ENCODE peak calls at places on chromosomes 2 and 18, in eight cellular contexts. One of them, this sample, is unnamed.

GRCh38 chr2:23604731-23605130 is 219.8 kb downstream of the KLHL29 start:
- DNase-seq in breast epithelium: no peak
- DNase-seq in endodermal cell: no peak
- DNase-seq in GM23248: no peak
- DNase-seq in lower lobe of right lung: peak; percentile 19
- DNase-seq in left ventricle myocardium inferior: no peak
- DNase-seq in small intestine: no peak
- DNase-seq in cardiac muscle cell: no peak
- DNase-seq in this sample: no peak

GRCh38 chr2:30527411-30527810 is 80.4 kb downstream of the LCLAT1 start:
- DNase-seq in breast epithelium: no peak
- DNase-seq in endodermal cell: no peak
- DNase-seq in GM23248: peak; percentile 37
- DNase-seq in lower lobe of right lung: no peak
- DNase-seq in left ventricle myocardium inferior: no peak
- DNase-seq in small intestine: no peak
- DNase-seq in cardiac muscle cell: no peak
- DNase-seq in this sample: no peak

GRCh38 chr18:31741096-31741735 is 19.5 kb downstream of the SLC25A52 start:
- DNase-seq in breast epithelium: no peak
- DNase-seq in endodermal cell: peak; percentile 82
- DNase-seq in GM23248: peak; percentile 33
- DNase-seq in lower lobe of right lung: no peak
- DNase-seq in left ventricle myocardium inferior: no peak
- DNase-seq in small intestine: peak; percentile 44
- DNase-seq in cardiac muscle cell: peak; percentile 61
- DNase-seq in this sample: peak; percentile 75

GRCh38 chr2:171723724-171724683 is 36.7 kb downstream of the DYNC1I2 start:
- DNase-seq in breast epithelium: no peak
- DNase-seq in endodermal cell: peak; percentile 68
- DNase-seq in GM23248: no peak
- DNase-seq in lower lobe of right lung: no peak
- DNase-seq in left ventricle myocardium inferior: no peak
- DNase-seq in small intestine: no peak
- DNase-seq in cardiac muscle cell: peak; percentile 23
- DNase-seq in this sample: no peak

GRCh38 chr2:43824951-43825493 is 13.6 kb downstream of the ABCG5 start:
- DNase-seq in breast epithelium: no peak
- DNase-seq in endodermal cell: no peak
- DNase-seq in GM23248: no peak
- DNase-seq in lower lobe of right lung: no peak
- DNase-seq in left ventricle myocardium inferior: no peak
- DNase-seq in small intestine: no peak
- DNase-seq in cardiac muscle cell: no peak
- DNase-seq in this sample: no peak

GRCh38 chr2:143907801-143908200 is 612.1 kb downstream of the ZEB2 start:
- DNase-seq in breast epithelium: no peak
- DNase-seq in endodermal cell: no peak
- DNase-seq in GM23248: peak; percentile 48
- DNase-seq in lower lobe of right lung: no peak
- DNase-seq in left ventricle myocardium inferior: no peak
- DNase-seq in small intestine: no peak
- DNase-seq in cardiac muscle cell: peak; percentile 13
- DNase-seq in this sample: no peak

GRCh38 chr18:66599190-66599589 is 4.7 kb downstream of the CDH19 start:
- DNase-seq in breast epithelium: no peak
- DNase-seq in endodermal cell: no peak
- DNase-seq in GM23248: no peak
- DNase-seq in lower lobe of right lung: no peak
- DNase-seq in left ventricle myocardium inferior: no peak
- DNase-seq in small intestine: no peak
- DNase-seq in cardiac muscle cell: peak; percentile 29
- DNase-seq in this sample: no peak

GRCh38 chr2:95019572-95019971 is 5.9 kb upstream of the MAL start:
- DNase-seq in breast epithelium: no peak
- DNase-seq in endodermal cell: no peak
- DNase-seq in GM23248: no peak
- DNase-seq in lower lobe of right lung: no peak
- DNase-seq in left ventricle myocardium inferior: no peak
- DNase-seq in small intestine: no peak
- DNase-seq in cardiac muscle cell: no peak
- DNase-seq in this sample: no peak

GRCh38 chr2:90069290-90069894 is 1377.9 kb downstream of the RPIA start:
- DNase-seq in breast epithelium: no peak
- DNase-seq in endodermal cell: peak; percentile 52
- DNase-seq in GM23248: peak; percentile 66
- DNase-seq in lower lobe of right lung: peak; percentile 58
- DNase-seq in left ventricle myocardium inferior: no peak
- DNase-seq in small intestine: peak; percentile 27
- DNase-seq in cardiac muscle cell: peak; percentile 11
- DNase-seq in this sample: peak; percentile 49

GRCh38 chr2:227404575-227404974 is 16.8 kb upstream of the SCYGR1 start:
- DNase-seq in breast epithelium: no peak
- DNase-seq in endodermal cell: no peak
- DNase-seq in GM23248: no peak
- DNase-seq in lower lobe of right lung: no peak
- DNase-seq in left ventricle myocardium inferior: no peak
- DNase-seq in small intestine: no peak
- DNase-seq in cardiac muscle cell: no peak
- DNase-seq in this sample: no peak

GRCh38 chr2:173792166-173792565 is 173.0 kb downstream of the SP3 start:
- DNase-seq in breast epithelium: no peak
- DNase-seq in endodermal cell: peak; percentile 72
- DNase-seq in GM23248: no peak
- DNase-seq in lower lobe of right lung: no peak
- DNase-seq in left ventricle myocardium inferior: no peak
- DNase-seq in small intestine: no peak
- DNase-seq in cardiac muscle cell: no peak
- DNase-seq in this sample: no peak

GRCh38 chr2:205685314-205686230 is 3.3 kb downstream of the NRP2 start:
- DNase-seq in breast epithelium: no peak
- DNase-seq in endodermal cell: peak; percentile 89
- DNase-seq in GM23248: peak; percentile 87
- DNase-seq in lower lobe of right lung: peak; percentile 70
- DNase-seq in left ventricle myocardium inferior: no peak
- DNase-seq in small intestine: peak; percentile 27
- DNase-seq in cardiac muscle cell: peak; percentile 68
- DNase-seq in this sample: no peak

GRCh38 chr2:205687018-205687956 is 5.0 kb downstream of the NRP2 start:
- DNase-seq in breast epithelium: no peak
- DNase-seq in endodermal cell: peak; percentile 61
- DNase-seq in GM23248: no peak
- DNase-seq in lower lobe of right lung: no peak
- DNase-seq in left ventricle myocardium inferior: no peak
- DNase-seq in small intestine: no peak
- DNase-seq in cardiac muscle cell: no peak
- DNase-seq in this sample: no peak

GRCh38 chr2:205688417-205689200 is 6.3 kb downstream of the NRP2 start:
- DNase-seq in breast epithelium: no peak
- DNase-seq in endodermal cell: no peak
- DNase-seq in GM23248: no peak
- DNase-seq in lower lobe of right lung: no peak
- DNase-seq in left ventricle myocardium inferior: no peak
- DNase-seq in small intestine: peak; percentile 16
- DNase-seq in cardiac muscle cell: peak; percentile 58
- DNase-seq in this sample: no peak

GRCh38 chr2:205684871-205685313 is 2.6 kb downstream of the NRP2 start:
- DNase-seq in breast epithelium: no peak
- DNase-seq in endodermal cell: no peak
- DNase-seq in GM23248: no peak
- DNase-seq in lower lobe of right lung: peak; percentile 57
- DNase-seq in left ventricle myocardium inferior: no peak
- DNase-seq in small intestine: no peak
- DNase-seq in cardiac muscle cell: peak; percentile 41
- DNase-seq in this sample: no peak

DNA sequence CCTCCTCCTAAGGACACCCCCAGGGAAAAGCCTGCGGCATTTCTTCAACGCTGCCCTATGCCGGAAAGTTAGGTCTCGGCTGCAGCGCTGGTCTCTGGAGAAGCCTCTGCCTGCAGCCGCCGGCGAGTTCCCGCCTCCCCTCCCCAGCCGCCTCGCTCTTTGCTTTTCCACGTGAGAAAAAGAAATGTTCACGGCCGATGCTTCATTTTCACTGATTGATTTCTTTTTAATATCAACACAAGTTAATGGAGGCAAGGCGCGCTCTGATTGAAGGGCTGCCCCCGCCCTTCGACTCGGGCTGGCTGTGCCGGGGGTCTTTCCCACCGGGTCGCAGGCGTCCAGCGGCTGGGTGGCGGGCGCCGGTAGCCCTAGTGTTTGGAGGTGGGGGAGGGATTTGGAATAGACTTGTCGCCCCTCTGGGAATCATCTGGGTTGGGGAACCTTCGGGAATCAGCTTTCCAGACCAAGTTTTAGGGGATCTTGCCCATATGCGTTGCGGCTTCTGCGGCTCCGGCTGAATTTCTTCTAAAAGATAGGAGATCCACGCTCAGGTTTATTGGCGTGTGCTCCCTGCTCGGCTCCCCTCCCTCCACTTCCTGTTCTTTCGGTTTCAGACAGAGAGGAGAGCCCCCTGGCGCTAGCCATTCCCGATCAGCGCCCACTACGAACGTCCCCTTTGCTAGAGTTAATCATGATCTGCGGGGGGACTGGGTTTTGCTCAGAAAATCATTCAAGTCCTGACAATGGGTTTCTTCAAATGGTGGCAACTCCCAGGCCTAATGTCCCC is 4.1 kb downstream of the NRP2 start:
- DNase-seq in breast epithelium: no peak
- DNase-seq in endodermal cell: peak; percentile 80
- DNase-seq in GM23248: peak; percentile 57
- DNase-seq in lower lobe of right lung: no peak
- DNase-seq in left ventricle myocardium inferior: no peak
- DNase-seq in small intestine: no peak
- DNase-seq in cardiac muscle cell: peak; percentile 54
- DNase-seq in this sample: no peak
- H3K4me1 ChIP-seq in breast epithelium: no peaks in the 10 kb centered on the region
- H3K4me1 ChIP-seq in endodermal cell: peaks cover 11% of the 10 kb centered on the region
- H3K4me1 ChIP-seq in GM23248: peaks cover 17% of the 10 kb centered on the region
- H3K4me1 ChIP-seq in lower lobe of right lung: peaks cover 50% of the 10 kb centered on the region
- H3K4me1 ChIP-seq in left ventricle myocardium inferior: peaks cover 75% of the 10 kb centered on the region
- H3K4me1 ChIP-seq in small intestine: no peaks in the 10 kb centered on the region
- H3K4me1 ChIP-seq in cardiac muscle cell: peaks cover 10% of the 10 kb centered on the region
- H3K4me1 ChIP-seq in this sample: peaks cover 3% of the 10 kb centered on the region

GRCh38 chr2:62207480-62207879 is 11.6 kb downstream of the B3GNT2 start:
- DNase-seq in breast epithelium: no peak
- DNase-seq in endodermal cell: peak; percentile 30
- DNase-seq in GM23248: no peak
- DNase-seq in lower lobe of right lung: no peak
- DNase-seq in left ventricle myocardium inferior: no peak
- DNase-seq in small intestine: no peak
- DNase-seq in cardiac muscle cell: no peak
- DNase-seq in this sample: no peak

GRCh38 chr2:62206024-62206423 is 10.1 kb downstream of the B3GNT2 start:
- DNase-seq in breast epithelium: no peak
- DNase-seq in endodermal cell: peak; percentile 30
- DNase-seq in GM23248: no peak
- DNase-seq in lower lobe of right lung: no peak
- DNase-seq in left ventricle myocardium inferior: no peak
- DNase-seq in small intestine: no peak
- DNase-seq in cardiac muscle cell: no peak
- DNase-seq in this sample: no peak

GRCh38 chr2:62203459-62203858 is 7.5 kb downstream of the B3GNT2 start:
- DNase-seq in breast epithelium: no peak
- DNase-seq in endodermal cell: peak; percentile 32
- DNase-seq in GM23248: no peak
- DNase-seq in lower lobe of right lung: no peak
- DNase-seq in left ventricle myocardium inferior: no peak
- DNase-seq in small intestine: no peak
- DNase-seq in cardiac muscle cell: no peak
- DNase-seq in this sample: no peak

GRCh38 chr2:62204998-62205496 is 9.1 kb downstream of the B3GNT2 start:
- DNase-seq in breast epithelium: no peak
- DNase-seq in endodermal cell: peak; percentile 31
- DNase-seq in GM23248: no peak
- DNase-seq in lower lobe of right lung: no peak
- DNase-seq in left ventricle myocardium inferior: no peak
- DNase-seq in small intestine: no peak
- DNase-seq in cardiac muscle cell: no peak
- DNase-seq in this sample: no peak

GRCh38 chr2:62205554-62205953 is 9.6 kb downstream of the B3GNT2 start:
- DNase-seq in breast epithelium: no peak
- DNase-seq in endodermal cell: peak; percentile 49
- DNase-seq in GM23248: no peak
- DNase-seq in lower lobe of right lung: no peak
- DNase-seq in left ventricle myocardium inferior: no peak
- DNase-seq in small intestine: no peak
- DNase-seq in cardiac muscle cell: no peak
- DNase-seq in this sample: no peak
- H3K36me3 ChIP-seq in breast epithelium: no peaks in the 10 kb centered on the region
- H3K36me3 ChIP-seq in endodermal cell: peaks cover 49% of the 10 kb centered on the region
- H3K36me3 ChIP-seq in GM23248: no peaks in the 10 kb centered on the region
- H3K36me3 ChIP-seq in lower lobe of right lung: no peaks in the 10 kb centered on the region
- H3K36me3 ChIP-seq in left ventricle myocardium inferior: no peaks in the 10 kb centered on the region
- H3K36me3 ChIP-seq in small intestine: no peaks in the 10 kb centered on the region
- H3K36me3 ChIP-seq in cardiac muscle cell: no peaks in the 10 kb centered on the region
- H3K36me3 ChIP-seq in this sample: no peaks in the 10 kb centered on the region

GRCh38 chr2:56008661-56009411 is 85.3 kb upstream of the EFEMP1 start:
- DNase-seq in breast epithelium: peak; percentile 26
- DNase-seq in endodermal cell: peak; percentile 86
- DNase-seq in GM23248: peak; percentile 95
- DNase-seq in lower lobe of right lung: no peak
- DNase-seq in left ventricle myocardium inferior: peak; percentile 33
- DNase-seq in small intestine: no peak
- DNase-seq in cardiac muscle cell: peak; percentile 95
- DNase-seq in this sample: peak; percentile 65
- H3K9me3 ChIP-seq in breast epithelium: no peaks in the 10 kb centered on the region
- H3K9me3 ChIP-seq in endodermal cell: no peaks in the 10 kb centered on the region
- H3K9me3 ChIP-seq in GM23248: no peaks in the 10 kb centered on the region
- H3K9me3 ChIP-seq in lower lobe of right lung: no peaks in the 10 kb centered on the region
- H3K9me3 ChIP-seq in left ventricle myocardium inferior: no peaks in the 10 kb centered on the region
- H3K9me3 ChIP-seq in small intestine: no peaks in the 10 kb centered on the region
- H3K9me3 ChIP-seq in cardiac muscle cell: no peaks in the 10 kb centered on the region
- H3K9me3 ChIP-seq in this sample: no peaks in the 10 kb centered on the region

GRCh38 chr18:13375302-13376255 is 157.0 kb downstream of the LDLRAD4 start:
- DNase-seq in breast epithelium: peak; percentile 59
- DNase-seq in endodermal cell: peak; percentile 66
- DNase-seq in GM23248: peak; percentile 96
- DNase-seq in lower lobe of right lung: no peak
- DNase-seq in left ventricle myocardium inferior: peak; percentile 64
- DNase-seq in small intestine: peak; percentile 25
- DNase-seq in cardiac muscle cell: peak; percentile 88
- DNase-seq in this sample: no peak

GRCh38 chr18:13376298-13376840 is 157.8 kb downstream of the LDLRAD4 start:
- DNase-seq in breast epithelium: no peak
- DNase-seq in endodermal cell: peak; percentile 33
- DNase-seq in GM23248: no peak
- DNase-seq in lower lobe of right lung: no peak
- DNase-seq in left ventricle myocardium inferior: no peak
- DNase-seq in small intestine: no peak
- DNase-seq in cardiac muscle cell: no peak
- DNase-seq in this sample: no peak

GRCh38 chr18:13377496-13377895 is 158.9 kb downstream of the LDLRAD4 start:
- DNase-seq in breast epithelium: no peak
- DNase-seq in endodermal cell: peak; percentile 30
- DNase-seq in GM23248: no peak
- DNase-seq in lower lobe of right lung: no peak
- DNase-seq in left ventricle myocardium inferior: no peak
- DNase-seq in small intestine: no peak
- DNase-seq in cardiac muscle cell: no peak
- DNase-seq in this sample: no peak

GRCh38 chr18:13378150-13378549 is 159.6 kb downstream of the LDLRAD4 start:
- DNase-seq in breast epithelium: no peak
- DNase-seq in endodermal cell: peak; percentile 44
- DNase-seq in GM23248: no peak
- DNase-seq in lower lobe of right lung: no peak
- DNase-seq in left ventricle myocardium inferior: no peak
- DNase-seq in small intestine: no peak
- DNase-seq in cardiac muscle cell: no peak
- DNase-seq in this sample: no peak

GRCh38 chr18:13376841-13377351 is 158.3 kb downstream of the LDLRAD4 start:
- DNase-seq in breast epithelium: no peak
- DNase-seq in endodermal cell: peak; percentile 41
- DNase-seq in GM23248: no peak
- DNase-seq in lower lobe of right lung: no peak
- DNase-seq in left ventricle myocardium inferior: no peak
- DNase-seq in small intestine: no peak
- DNase-seq in cardiac muscle cell: no peak
- DNase-seq in this sample: no peak
- H3K4me1 ChIP-seq in breast epithelium: peaks cover 12% of the 10 kb centered on the region
- H3K4me1 ChIP-seq in endodermal cell: no peaks in the 10 kb centered on the region
- H3K4me1 ChIP-seq in GM23248: peaks cover 3% of the 10 kb centered on the region
- H3K4me1 ChIP-seq in lower lobe of right lung: peaks cover 41% of the 10 kb centered on the region
- H3K4me1 ChIP-seq in left ventricle myocardium inferior: peaks cover 75% of the 10 kb centered on the region
- H3K4me1 ChIP-seq in small intestine: no peaks in the 10 kb centered on the region
- H3K4me1 ChIP-seq in cardiac muscle cell: peaks cover 33% of the 10 kb centered on the region
- H3K4me1 ChIP-seq in this sample: no peaks in the 10 kb centered on the region